ENCODE peak calls at places on chromosomes 16 and 17, in six cellular contexts. P is H54, L is IMR-90, D is esophagus muscularis mucosa, C is transverse colon, F is heart left ventricle. K is an unnamed sample.

GRCh38 chr16:3730161-3731125 is 13.1 kb upstream of the TRAP1 start:
- DNase-seq in P (no peak), D (no peak), C (no peak), F (no peak), L (no peak), K (peak)

GRCh38 chr16:1961651-1962067 is 2.3 kb downstream of the NDUFB10 start:
- DNase-seq in F (no peak), L (no peak), D (no peak), P (no peak), C (no peak), K (peak)

GRCh38 chr17:57751971-57752905 is 7.1 kb upstream of the CCDC182 start:
- DNase-seq in C (no peak), F (no peak), P (no peak), D (no peak), L (no peak), K (no peak)

GRCh38 chr17:39213852-39214251 is 11.9 kb downstream of the STAC2 start:
- DNase-seq in L (peak), F (no peak), C (no peak), P (peak), D (no peak), K (no peak)

GRCh38 chr16:53968454-53968853 is 264.5 kb downstream of the FTO start:
- DNase-seq in P (no peak), L (no peak), D (no peak), C (no peak), F (no peak), K (no peak)

GRCh38 chr16:11757671-11758545 is 15.3 kb upstream of the TXNDC11 start:
- DNase-seq in F (no peak), L (peak), D (no peak), C (peak), P (no peak), K (no peak)

GRCh38 chr16:49750341-49751011 is 105.4 kb downstream of the ZNF423 start:
- DNase-seq in L (no peak), F (no peak), D (no peak), P (no peak), C (no peak), K (no peak)

GRCh38 chr17:79150799-79151198 is 76.2 kb downstream of the ENGASE start:
- DNase-seq in D (no peak), P (no peak), C (no peak), F (no peak), L (no peak), K (no peak)

GRCh38 chr16:23013484-23013883 is 135.8 kb downstream of the USP31 start:
- DNase-seq in D (no peak), F (no peak), L (peak), C (no peak), P (no peak), K (no peak)

GRCh38 chr17:43713494-43714162 is 45.0 kb downstream of the SOST start:
- DNase-seq in D (no peak), C (no peak), L (no peak), F (peak), P (peak), K (peak)

GRCh38 chr16:70661534-70661917 is 15.2 kb downstream of the IL34 start:
- DNase-seq in C (no peak), L (no peak), P (no peak), D (no peak), F (peak), K (peak)

GRCh38 chr16:67555795-67556212 is 6.5 kb upstream of the CTCF start:
- DNase-seq in D (no peak), P (no peak), C (no peak), F (no peak), L (peak), K (no peak)

GRCh38 chr16:52035406-52035805 is 511.5 kb downstream of the TOX3 start:
- DNase-seq in L (no peak), D (no peak), C (no peak), F (no peak), P (no peak), K (no peak)

GRCh38 chr16:65071371-65072311 is 50.2 kb downstream of the CDH11 start:
- DNase-seq in P (no peak), F (no peak), D (peak), L (peak), C (peak), K (no peak)

GRCh38 chr16:64278196-64278595 is 843.7 kb downstream of the CDH11 start:
- DNase-seq in D (no peak), P (no peak), F (no peak), L (peak), C (no peak), K (no peak)

GRCh38 chr16:29021471-29021870 is 36.6 kb downstream of the LAT start:
- DNase-seq in C (no peak), L (no peak), P (no peak), F (no peak), D (no peak), K (peak)

GRCh38 chr16:50260206-50261159 is 5.9 kb upstream of the ADCY7 start:
- DNase-seq in D (no peak), C (no peak), F (no peak), P (no peak), L (no peak), K (peak)

GRCh38 chr16:14502932-14503741 is 126.9 kb downstream of the PARN start:
- DNase-seq in C (no peak), F (no peak), L (peak), P (no peak), D (peak), K (no peak)

GRCh38 chr17:6269474-6269873 is 165.4 kb downstream of the AIPL1 start:
- DNase-seq in F (no peak), D (no peak), P (peak), L (peak), C (peak), K (no peak)

GRCh38 chr17:31562447-31562846 is 171.0 kb downstream of the RAB11FIP4 start:
- DNase-seq in L (no peak), F (no peak), D (no peak), C (no peak), P (no peak), K (no peak)

GRCh38 chr16:65111306-65111705 is 10.6 kb downstream of the CDH11 start:
- DNase-seq in P (no peak), L (no peak), C (peak), D (no peak), F (no peak), K (no peak)

GRCh38 chr17:58577696-58578095 is 63.3 kb upstream of the MTMR4 start:
- DNase-seq in D (no peak), F (peak), C (peak), P (peak), L (peak), K (peak)

DNA sequence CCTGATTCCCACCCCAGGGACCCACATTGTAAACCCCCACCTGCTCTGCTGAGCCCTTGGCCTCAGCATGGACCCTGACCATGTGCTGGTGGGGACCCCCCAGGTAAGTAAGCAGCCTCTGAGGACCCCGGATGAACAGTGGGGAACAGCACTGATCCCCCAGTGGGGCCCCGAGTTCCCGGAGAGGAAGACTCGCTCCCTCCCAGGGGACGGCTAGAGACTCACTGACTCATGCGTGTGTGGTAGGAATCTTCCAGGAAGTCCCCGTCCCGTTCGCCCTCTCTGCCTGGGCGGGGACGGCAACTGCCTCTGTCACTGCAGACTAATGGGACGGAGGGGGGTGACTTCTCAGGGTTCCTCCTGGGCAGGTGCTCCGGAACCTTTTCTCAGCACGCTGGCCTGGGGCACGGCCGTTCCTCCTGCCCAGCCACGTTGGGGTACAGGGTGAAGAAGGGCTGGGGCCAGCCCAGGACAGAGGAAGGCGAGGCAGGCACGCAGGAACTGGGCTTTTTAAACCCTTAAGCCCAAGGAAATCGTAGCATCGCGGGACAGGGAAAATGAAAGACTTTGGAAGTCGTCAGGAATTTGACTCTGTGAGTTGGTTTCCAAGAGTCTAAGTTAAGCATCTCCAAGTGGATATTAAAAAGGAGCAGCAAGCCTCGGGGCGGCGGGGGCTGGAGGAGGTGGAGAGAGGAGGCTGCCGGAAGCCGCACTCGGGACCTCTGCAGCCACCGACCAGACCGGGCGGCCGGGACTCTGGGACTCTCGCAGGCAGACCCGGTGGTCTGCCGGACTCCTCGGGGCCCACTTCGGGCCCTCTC is 178.7 kb downstream of the SEC14L1 start:
- DNase-seq in C (peak), F (peak), P (peak), D (peak), L (peak), K (peak)
- TF ChIP-seq POLR2A in C (peak), F (peak), P (peak), D (peak), L (peak), K (no peak)

DNA sequence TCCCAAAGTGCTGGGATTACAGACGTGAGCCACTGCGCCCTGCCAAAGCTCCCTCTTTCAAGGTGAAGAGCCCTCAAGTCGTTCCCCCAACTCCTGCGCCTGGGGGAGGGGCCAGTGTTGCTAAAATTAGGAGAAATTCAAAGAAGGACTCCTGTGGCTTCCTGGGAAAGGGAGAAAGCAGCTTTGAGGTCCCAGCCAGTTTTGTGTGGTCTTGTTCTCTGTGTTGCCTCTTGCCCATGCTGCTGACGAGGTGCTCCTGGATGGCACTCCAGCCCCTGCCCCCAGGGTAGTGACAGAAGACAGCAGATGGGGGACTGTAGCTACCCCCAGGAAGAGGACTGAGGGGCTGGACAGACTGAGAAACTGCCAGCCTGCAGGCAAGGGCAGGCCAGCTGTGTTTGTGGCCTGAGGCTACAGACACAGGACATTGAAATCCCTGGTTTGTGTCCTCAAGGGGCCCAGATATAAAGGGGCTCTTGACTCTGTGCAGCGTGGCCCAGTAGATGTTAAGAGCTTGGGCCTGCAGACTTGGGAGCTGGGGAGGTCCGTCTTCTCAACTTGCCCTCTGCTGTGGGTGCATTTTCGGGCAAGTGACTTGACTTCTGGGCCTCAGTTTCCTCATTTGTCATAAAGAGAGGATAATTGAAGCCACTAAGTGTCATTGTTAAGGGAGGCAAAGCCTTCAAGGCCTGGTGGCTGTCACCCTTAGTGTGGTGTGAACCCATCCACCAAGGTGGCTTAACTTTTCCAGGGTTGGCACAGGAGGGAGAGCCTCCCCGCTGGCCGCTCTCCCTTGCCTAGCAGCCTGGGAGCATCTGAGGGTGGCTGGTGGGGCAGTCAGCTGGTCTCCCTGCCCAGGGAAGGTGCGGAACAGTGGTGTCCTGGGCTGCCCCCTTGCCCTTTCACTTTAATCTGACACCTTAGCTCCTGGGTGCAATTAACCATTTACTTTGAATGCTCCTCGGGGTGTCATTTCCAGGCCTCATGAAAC is 4.1 kb downstream of the UBALD2 start:
- DNase-seq in L (no peak), C (no peak), F (no peak), D (no peak), P (no peak), K (no peak)
- TF ChIP-seq POLR2A in L (no peak), C (no peak), F (no peak), D (no peak), P (no peak), K (no peak)

DNA sequence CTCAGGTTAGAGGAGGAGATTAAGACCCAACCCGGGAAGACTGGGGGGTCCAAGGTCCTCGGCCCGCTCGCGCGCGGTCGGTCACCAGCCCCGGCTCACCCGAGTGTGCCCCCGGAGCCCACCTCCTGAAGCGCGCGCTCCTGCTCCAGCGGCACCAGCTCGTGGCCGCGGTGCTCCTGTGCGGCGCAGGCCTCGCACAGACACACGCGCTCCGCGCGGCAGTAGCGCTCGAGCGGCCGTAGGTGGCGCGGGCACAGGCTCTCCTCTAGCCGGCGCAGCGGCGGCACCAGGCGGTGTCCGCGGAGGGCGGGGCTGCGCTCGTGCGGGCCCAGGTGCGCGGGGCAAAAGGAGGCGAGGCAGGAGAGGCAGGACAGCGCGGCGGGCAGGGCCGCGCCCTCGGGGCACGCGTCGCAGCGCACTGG is 618 bp downstream of the TRIM47 start:
- DNase-seq in C (peak), F (peak), P (no peak), L (peak), D (no peak), K (peak)
- TF ChIP-seq POLR2A in C (peak), F (no peak), P (peak), L (peak), D (no peak), K (no peak)

GRCh38 chr17:81511550-81511799 is 1.1 kb downstream of the ACTG1 start:
- DNase-seq in C (no peak), F (no peak), D (no peak), P (no peak), L (peak), K (no peak)
- TF ChIP-seq POLR2A in C (no peak), F (no peak), D (no peak), P (no peak), L (no peak), K (no peak)

GRCh38 chr16:31460582-31461002 is 1.3 kb downstream of the ARMC5 start:
- DNase-seq in F (no peak), C (no peak), P (no peak), D (no peak), L (peak), K (peak)

GRCh38 chr16:31459722-31460581 is 651 bp downstream of the ARMC5 start:
- DNase-seq in D (peak), F (peak), C (peak), L (peak), P (peak), K (peak)

GRCh38 chr16:31461921-31462804 is 2.9 kb downstream of the ARMC5 start:
- DNase-seq in P (no peak), L (no peak), D (no peak), C (no peak), F (no peak), K (peak)

GRCh38 chr16:31458835-31459721 is at the start of gene ARMC5:
- DNase-seq in P (peak), L (peak), D (peak), C (peak), F (peak), K (peak)

DNA sequence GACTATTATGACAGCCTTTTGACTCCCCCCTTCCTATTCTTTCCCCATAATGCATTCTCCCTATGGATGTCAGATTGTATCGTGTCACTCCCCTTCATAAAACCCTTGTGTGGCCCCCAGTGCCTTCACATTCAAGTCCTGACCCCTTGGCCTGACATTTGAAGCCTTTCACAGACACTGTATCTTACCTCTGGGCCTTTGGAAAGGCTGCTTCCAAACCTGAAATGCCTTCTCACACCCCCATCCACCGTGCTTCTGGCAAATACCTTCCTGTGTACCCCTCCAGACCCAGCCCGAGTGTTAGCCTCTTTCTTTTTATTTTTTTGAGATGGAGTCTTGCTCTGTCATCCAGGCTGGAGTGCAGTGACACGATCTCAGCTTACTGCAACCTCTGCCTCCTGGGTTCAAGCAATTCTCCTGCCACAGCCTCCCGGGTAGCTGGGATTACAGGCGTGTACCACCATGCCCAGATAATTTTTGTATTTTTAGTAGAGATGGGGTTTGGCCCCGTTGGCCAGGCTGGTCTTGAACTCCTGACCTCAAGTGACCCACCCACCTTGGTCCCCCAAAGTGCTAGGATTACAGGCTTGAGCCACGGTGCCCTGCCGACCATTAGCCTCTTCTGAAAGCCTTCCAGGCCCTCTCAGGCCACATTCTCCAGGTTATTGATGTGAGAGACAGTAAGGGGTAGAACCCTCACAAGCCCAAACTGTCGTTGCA is 2.1 kb downstream of the ARMC5 start:
- DNase-seq in C (no peak), D (no peak), P (no peak), F (no peak), L (no peak), K (peak)
- TF ChIP-seq POLR2A in C (no peak), D (no peak), P (no peak), F (no peak), L (no peak), K (no peak)

DNA sequence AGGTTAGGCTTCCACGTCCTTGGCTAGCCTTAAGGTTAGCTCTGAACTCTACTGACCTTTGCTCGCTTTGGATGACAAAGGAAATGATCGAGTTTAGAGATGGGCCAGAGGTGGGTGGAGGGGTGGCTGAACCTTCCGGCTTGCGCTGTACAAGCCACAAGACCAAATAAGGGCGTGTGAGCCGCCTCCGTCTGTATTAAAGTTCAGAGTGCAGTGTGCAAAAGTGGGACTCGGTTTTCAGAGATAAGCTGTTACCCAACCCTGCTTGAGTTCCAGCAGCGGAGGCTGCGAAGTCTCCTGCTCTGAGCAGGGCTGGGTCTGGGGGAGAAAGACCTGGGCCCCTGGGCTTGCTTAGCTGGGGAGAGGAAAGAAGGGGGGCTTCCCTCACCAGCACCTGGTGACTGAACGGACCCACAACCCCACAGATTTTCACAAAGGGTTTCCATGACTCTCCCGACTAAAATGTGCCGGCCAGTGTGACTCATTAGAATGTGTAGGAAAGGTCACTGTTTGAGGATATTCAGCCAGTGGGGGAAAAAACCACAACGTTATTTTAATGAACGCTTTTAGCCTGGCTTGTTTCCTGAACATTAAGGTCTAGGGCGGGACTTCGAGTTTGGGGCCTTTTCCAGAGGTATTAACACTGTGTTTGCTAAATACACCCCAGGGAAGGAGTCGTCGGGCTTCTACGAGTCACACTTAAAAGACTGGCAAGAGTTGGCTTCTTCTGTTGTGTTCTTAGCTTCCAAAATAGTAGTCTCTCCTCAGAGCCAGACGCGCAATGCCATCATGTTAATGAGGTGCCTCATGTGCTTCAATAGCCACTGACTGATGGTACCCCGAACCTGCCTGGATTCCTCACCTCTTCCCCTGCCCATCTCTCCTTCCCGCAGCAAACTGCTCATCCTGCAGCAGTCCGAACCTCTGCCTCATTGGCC is 67.0 kb downstream of the CENPV start:
- DNase-seq in P (peak), C (peak), L (peak), F (peak), D (peak), K (peak)
- TF ChIP-seq POLR2A in P (no peak), C (peak), L (peak), F (peak), D (no peak), K (no peak)